ENCODE peak calls at places on chromosomes 5 and 9, in ten cellular contexts. One of them, this sample, is unnamed.
A peak's percentile ranks its signal among the peaks of the same experiment; 100 is the strongest.

GRCh38 chr9:83061036-83061435 is 1.9 kb downstream of the RASEF start:
- DNase-seq in heart left ventricle: no peak
- DNase-seq in testis: no peak
- DNase-seq in left colon: peak; percentile 39
- DNase-seq in activated T-helper 1 cell treated with anti-CD3 and anti-CD28 coated beads, Interleukin-2, amount 50 U/mL, for 16 hours: no peak
- DNase-seq in endothelial cell: no peak
- DNase-seq in C1 segment of cervical spinal cord: no peak
- DNase-seq in stimulated activated CD4-positive, alpha-beta T cell treated with anti-CD3 and anti-CD28 coated beads, Interleukin-12 subunit alpha, Interleukin-12 subunit beta, amount 100 ng/mL, for 4 hours: no peak
- DNase-seq in cardiac muscle cell: no peak
- DNase-seq in upper lobe of right lung: no peak
- DNase-seq in this sample: no peak

GRCh38 chr9:104580562-104580961 is 11.6 kb downstream of the OR13C8 start:
- DNase-seq in cardiac muscle cell: no peak
- DNase-seq in C1 segment of cervical spinal cord: no peak
- DNase-seq in endothelial cell: no peak
- DNase-seq in activated T-helper 1 cell treated with anti-CD3 and anti-CD28 coated beads, Interleukin-2, amount 50 U/mL, for 16 hours: no peak
- DNase-seq in upper lobe of right lung: no peak
- DNase-seq in testis: no peak
- DNase-seq in stimulated activated CD4-positive, alpha-beta T cell treated with anti-CD3 and anti-CD28 coated beads, Interleukin-12 subunit alpha, Interleukin-12 subunit beta, amount 100 ng/mL, for 4 hours: no peak
- DNase-seq in heart left ventricle: no peak
- DNase-seq in left colon: no peak
- DNase-seq in this sample: no peak

GRCh38 chr9:81522721-81523551 is 166.4 kb downstream of the TLE1 start:
- DNase-seq in endothelial cell: no peak
- DNase-seq in C1 segment of cervical spinal cord: no peak
- DNase-seq in testis: no peak
- DNase-seq in heart left ventricle: no peak
- DNase-seq in left colon: no peak
- DNase-seq in cardiac muscle cell: peak; percentile 78
- DNase-seq in stimulated activated CD4-positive, alpha-beta T cell treated with anti-CD3 and anti-CD28 coated beads, Interleukin-12 subunit alpha, Interleukin-12 subunit beta, amount 100 ng/mL, for 4 hours: no peak
- DNase-seq in activated T-helper 1 cell treated with anti-CD3 and anti-CD28 coated beads, Interleukin-2, amount 50 U/mL, for 16 hours: no peak
- DNase-seq in upper lobe of right lung: no peak
- DNase-seq in this sample: no peak

GRCh38 chr5:148156609-148157008 is 11.7 kb upstream of the SPINK14 start:
- DNase-seq in endothelial cell: no peak
- DNase-seq in left colon: no peak
- DNase-seq in C1 segment of cervical spinal cord: no peak
- DNase-seq in heart left ventricle: no peak
- DNase-seq in cardiac muscle cell: no peak
- DNase-seq in stimulated activated CD4-positive, alpha-beta T cell treated with anti-CD3 and anti-CD28 coated beads, Interleukin-12 subunit alpha, Interleukin-12 subunit beta, amount 100 ng/mL, for 4 hours: no peak
- DNase-seq in activated T-helper 1 cell treated with anti-CD3 and anti-CD28 coated beads, Interleukin-2, amount 50 U/mL, for 16 hours: no peak
- DNase-seq in upper lobe of right lung: no peak
- DNase-seq in testis: no peak
- DNase-seq in this sample: no peak

GRCh38 chr5:157544623-157544989 is 31.0 kb downstream of the ADAM19 start:
- DNase-seq in stimulated activated CD4-positive, alpha-beta T cell treated with anti-CD3 and anti-CD28 coated beads, Interleukin-12 subunit alpha, Interleukin-12 subunit beta, amount 100 ng/mL, for 4 hours: no peak
- DNase-seq in cardiac muscle cell: no peak
- DNase-seq in activated T-helper 1 cell treated with anti-CD3 and anti-CD28 coated beads, Interleukin-2, amount 50 U/mL, for 16 hours: no peak
- DNase-seq in left colon: no peak
- DNase-seq in upper lobe of right lung: no peak
- DNase-seq in endothelial cell: no peak
- DNase-seq in C1 segment of cervical spinal cord: no peak
- DNase-seq in testis: no peak
- DNase-seq in heart left ventricle: no peak
- DNase-seq in this sample: no peak

GRCh38 chr9:14183001-14183400 is 130.9 kb downstream of the NFIB start:
- DNase-seq in heart left ventricle: no peak
- DNase-seq in activated T-helper 1 cell treated with anti-CD3 and anti-CD28 coated beads, Interleukin-2, amount 50 U/mL, for 16 hours: no peak
- DNase-seq in testis: no peak
- DNase-seq in stimulated activated CD4-positive, alpha-beta T cell treated with anti-CD3 and anti-CD28 coated beads, Interleukin-12 subunit alpha, Interleukin-12 subunit beta, amount 100 ng/mL, for 4 hours: no peak
- DNase-seq in endothelial cell: no peak
- DNase-seq in upper lobe of right lung: no peak
- DNase-seq in left colon: no peak
- DNase-seq in C1 segment of cervical spinal cord: no peak
- DNase-seq in cardiac muscle cell: no peak
- DNase-seq in this sample: no peak

GRCh38 chr5:149265559-149265958 is 6.1 kb upstream of the AFAP1L1 start:
- DNase-seq in heart left ventricle: no peak
- DNase-seq in endothelial cell: no peak
- DNase-seq in upper lobe of right lung: no peak
- DNase-seq in stimulated activated CD4-positive, alpha-beta T cell treated with anti-CD3 and anti-CD28 coated beads, Interleukin-12 subunit alpha, Interleukin-12 subunit beta, amount 100 ng/mL, for 4 hours: no peak
- DNase-seq in activated T-helper 1 cell treated with anti-CD3 and anti-CD28 coated beads, Interleukin-2, amount 50 U/mL, for 16 hours: no peak
- DNase-seq in cardiac muscle cell: peak; percentile 81
- DNase-seq in testis: no peak
- DNase-seq in left colon: no peak
- DNase-seq in C1 segment of cervical spinal cord: peak; percentile 23
- DNase-seq in this sample: no peak

GRCh38 chr9:115980502-115980901 is 173.1 kb upstream of the PAPPA start:
- DNase-seq in cardiac muscle cell: no peak
- DNase-seq in left colon: no peak
- DNase-seq in activated T-helper 1 cell treated with anti-CD3 and anti-CD28 coated beads, Interleukin-2, amount 50 U/mL, for 16 hours: no peak
- DNase-seq in upper lobe of right lung: no peak
- DNase-seq in heart left ventricle: no peak
- DNase-seq in testis: no peak
- DNase-seq in stimulated activated CD4-positive, alpha-beta T cell treated with anti-CD3 and anti-CD28 coated beads, Interleukin-12 subunit alpha, Interleukin-12 subunit beta, amount 100 ng/mL, for 4 hours: no peak
- DNase-seq in endothelial cell: no peak
- DNase-seq in C1 segment of cervical spinal cord: no peak
- DNase-seq in this sample: no peak

GRCh38 chr9:89891221-89892052 is 286.6 kb downstream of the GADD45G start:
- DNase-seq in testis: peak; percentile 93
- DNase-seq in heart left ventricle: peak; percentile 62
- DNase-seq in upper lobe of right lung: no peak
- DNase-seq in stimulated activated CD4-positive, alpha-beta T cell treated with anti-CD3 and anti-CD28 coated beads, Interleukin-12 subunit alpha, Interleukin-12 subunit beta, amount 100 ng/mL, for 4 hours: no peak
- DNase-seq in cardiac muscle cell: peak; percentile 78
- DNase-seq in endothelial cell: no peak
- DNase-seq in left colon: peak; percentile 73
- DNase-seq in activated T-helper 1 cell treated with anti-CD3 and anti-CD28 coated beads, Interleukin-2, amount 50 U/mL, for 16 hours: no peak
- DNase-seq in C1 segment of cervical spinal cord: peak; percentile 49
- DNase-seq in this sample: peak; percentile 95

GRCh38 chr9:32881948-32882347 is 98.6 kb downstream of the TMEM215 start:
- DNase-seq in stimulated activated CD4-positive, alpha-beta T cell treated with anti-CD3 and anti-CD28 coated beads, Interleukin-12 subunit alpha, Interleukin-12 subunit beta, amount 100 ng/mL, for 4 hours: no peak
- DNase-seq in cardiac muscle cell: no peak
- DNase-seq in left colon: no peak
- DNase-seq in upper lobe of right lung: no peak
- DNase-seq in endothelial cell: no peak
- DNase-seq in heart left ventricle: no peak
- DNase-seq in testis: no peak
- DNase-seq in C1 segment of cervical spinal cord: no peak
- DNase-seq in activated T-helper 1 cell treated with anti-CD3 and anti-CD28 coated beads, Interleukin-2, amount 50 U/mL, for 16 hours: no peak
- DNase-seq in this sample: no peak

GRCh38 chr9:131788851-131789250 is 49.0 kb upstream of the RAPGEF1 start:
- DNase-seq in cardiac muscle cell: no peak
- DNase-seq in testis: no peak
- DNase-seq in heart left ventricle: no peak
- DNase-seq in endothelial cell: no peak
- DNase-seq in stimulated activated CD4-positive, alpha-beta T cell treated with anti-CD3 and anti-CD28 coated beads, Interleukin-12 subunit alpha, Interleukin-12 subunit beta, amount 100 ng/mL, for 4 hours: no peak
- DNase-seq in left colon: no peak
- DNase-seq in activated T-helper 1 cell treated with anti-CD3 and anti-CD28 coated beads, Interleukin-2, amount 50 U/mL, for 16 hours: no peak
- DNase-seq in C1 segment of cervical spinal cord: no peak
- DNase-seq in upper lobe of right lung: no peak
- DNase-seq in this sample: no peak

GRCh38 chr5:33401482-33402390 is 39.0 kb upstream of the TARS1 start:
- DNase-seq in cardiac muscle cell: peak; percentile 46
- DNase-seq in testis: no peak
- DNase-seq in stimulated activated CD4-positive, alpha-beta T cell treated with anti-CD3 and anti-CD28 coated beads, Interleukin-12 subunit alpha, Interleukin-12 subunit beta, amount 100 ng/mL, for 4 hours: no peak
- DNase-seq in C1 segment of cervical spinal cord: no peak
- DNase-seq in left colon: no peak
- DNase-seq in heart left ventricle: no peak
- DNase-seq in upper lobe of right lung: no peak
- DNase-seq in activated T-helper 1 cell treated with anti-CD3 and anti-CD28 coated beads, Interleukin-2, amount 50 U/mL, for 16 hours: no peak
- DNase-seq in endothelial cell: peak; percentile 8
- DNase-seq in this sample: no peak

GRCh38 chr5:138965631-138966030 is 90.5 kb upstream of the LRRTM2 start:
- DNase-seq in testis: no peak
- DNase-seq in stimulated activated CD4-positive, alpha-beta T cell treated with anti-CD3 and anti-CD28 coated beads, Interleukin-12 subunit alpha, Interleukin-12 subunit beta, amount 100 ng/mL, for 4 hours: no peak
- DNase-seq in left colon: no peak
- DNase-seq in cardiac muscle cell: no peak
- DNase-seq in heart left ventricle: no peak
- DNase-seq in upper lobe of right lung: peak; percentile 2
- DNase-seq in endothelial cell: no peak
- DNase-seq in activated T-helper 1 cell treated with anti-CD3 and anti-CD28 coated beads, Interleukin-2, amount 50 U/mL, for 16 hours: no peak
- DNase-seq in C1 segment of cervical spinal cord: no peak
- DNase-seq in this sample: no peak

GRCh38 chr9:136754626-136755284 is 3.3 kb downstream of the LCN8 start:
- DNase-seq in stimulated activated CD4-positive, alpha-beta T cell treated with anti-CD3 and anti-CD28 coated beads, Interleukin-12 subunit alpha, Interleukin-12 subunit beta, amount 100 ng/mL, for 4 hours: no peak
- DNase-seq in heart left ventricle: no peak
- DNase-seq in testis: no peak
- DNase-seq in upper lobe of right lung: no peak
- DNase-seq in cardiac muscle cell: no peak
- DNase-seq in C1 segment of cervical spinal cord: no peak
- DNase-seq in activated T-helper 1 cell treated with anti-CD3 and anti-CD28 coated beads, Interleukin-2, amount 50 U/mL, for 16 hours: no peak
- DNase-seq in endothelial cell: no peak
- DNase-seq in left colon: no peak
- DNase-seq in this sample: no peak

GRCh38 chr9:5608298-5609254 is 20.3 kb upstream of the RIC1 start:
- DNase-seq in cardiac muscle cell: peak; percentile 20
- DNase-seq in endothelial cell: no peak
- DNase-seq in stimulated activated CD4-positive, alpha-beta T cell treated with anti-CD3 and anti-CD28 coated beads, Interleukin-12 subunit alpha, Interleukin-12 subunit beta, amount 100 ng/mL, for 4 hours: no peak
- DNase-seq in heart left ventricle: no peak
- DNase-seq in left colon: no peak
- DNase-seq in upper lobe of right lung: no peak
- DNase-seq in activated T-helper 1 cell treated with anti-CD3 and anti-CD28 coated beads, Interleukin-2, amount 50 U/mL, for 16 hours: no peak
- DNase-seq in C1 segment of cervical spinal cord: no peak
- DNase-seq in testis: no peak
- DNase-seq in this sample: no peak

GRCh38 chr5:76742586-76742985 is 26.7 kb downstream of the F2R start:
- DNase-seq in heart left ventricle: no peak
- DNase-seq in upper lobe of right lung: no peak
- DNase-seq in left colon: no peak
- DNase-seq in stimulated activated CD4-positive, alpha-beta T cell treated with anti-CD3 and anti-CD28 coated beads, Interleukin-12 subunit alpha, Interleukin-12 subunit beta, amount 100 ng/mL, for 4 hours: no peak
- DNase-seq in testis: no peak
- DNase-seq in activated T-helper 1 cell treated with anti-CD3 and anti-CD28 coated beads, Interleukin-2, amount 50 U/mL, for 16 hours: no peak
- DNase-seq in C1 segment of cervical spinal cord: no peak
- DNase-seq in endothelial cell: no peak
- DNase-seq in cardiac muscle cell: peak; percentile 62
- DNase-seq in this sample: no peak

GRCh38 chr5:4086081-4086480 is 490.4 kb downstream of the IRX1 start:
- DNase-seq in testis: no peak
- DNase-seq in upper lobe of right lung: no peak
- DNase-seq in stimulated activated CD4-positive, alpha-beta T cell treated with anti-CD3 and anti-CD28 coated beads, Interleukin-12 subunit alpha, Interleukin-12 subunit beta, amount 100 ng/mL, for 4 hours: no peak
- DNase-seq in left colon: no peak
- DNase-seq in heart left ventricle: no peak
- DNase-seq in cardiac muscle cell: no peak
- DNase-seq in activated T-helper 1 cell treated with anti-CD3 and anti-CD28 coated beads, Interleukin-2, amount 50 U/mL, for 16 hours: no peak
- DNase-seq in C1 segment of cervical spinal cord: no peak
- DNase-seq in endothelial cell: no peak
- DNase-seq in this sample: no peak

GRCh38 chr9:91220021-91220420 is 141.7 kb downstream of the AUH start:
- DNase-seq in activated T-helper 1 cell treated with anti-CD3 and anti-CD28 coated beads, Interleukin-2, amount 50 U/mL, for 16 hours: no peak
- DNase-seq in endothelial cell: no peak
- DNase-seq in upper lobe of right lung: no peak
- DNase-seq in heart left ventricle: no peak
- DNase-seq in left colon: no peak
- DNase-seq in C1 segment of cervical spinal cord: no peak
- DNase-seq in testis: no peak
- DNase-seq in stimulated activated CD4-positive, alpha-beta T cell treated with anti-CD3 and anti-CD28 coated beads, Interleukin-12 subunit alpha, Interleukin-12 subunit beta, amount 100 ng/mL, for 4 hours: no peak
- DNase-seq in cardiac muscle cell: no peak
- DNase-seq in this sample: no peak

GRCh38 chr5:150895431-150896428 is 9.1 kb downstream of the ZNF300 start:
- DNase-seq in heart left ventricle: no peak
- DNase-seq in cardiac muscle cell: no peak
- DNase-seq in testis: no peak
- DNase-seq in endothelial cell: no peak
- DNase-seq in upper lobe of right lung: no peak
- DNase-seq in activated T-helper 1 cell treated with anti-CD3 and anti-CD28 coated beads, Interleukin-2, amount 50 U/mL, for 16 hours: no peak
- DNase-seq in C1 segment of cervical spinal cord: no peak
- DNase-seq in left colon: no peak
- DNase-seq in stimulated activated CD4-positive, alpha-beta T cell treated with anti-CD3 and anti-CD28 coated beads, Interleukin-12 subunit alpha, Interleukin-12 subunit beta, amount 100 ng/mL, for 4 hours: no peak
- DNase-seq in this sample: no peak

GRCh38 chr5:61943718-61944117 is 362.3 kb upstream of the KIF2A start:
- DNase-seq in upper lobe of right lung: no peak
- DNase-seq in C1 segment of cervical spinal cord: no peak
- DNase-seq in stimulated activated CD4-positive, alpha-beta T cell treated with anti-CD3 and anti-CD28 coated beads, Interleukin-12 subunit alpha, Interleukin-12 subunit beta, amount 100 ng/mL, for 4 hours: no peak
- DNase-seq in testis: no peak
- DNase-seq in left colon: no peak
- DNase-seq in activated T-helper 1 cell treated with anti-CD3 and anti-CD28 coated beads, Interleukin-2, amount 50 U/mL, for 16 hours: no peak
- DNase-seq in endothelial cell: no peak
- DNase-seq in cardiac muscle cell: no peak
- DNase-seq in heart left ventricle: no peak
- DNase-seq in this sample: no peak

GRCh38 chr5:77960863-77961396 is 184.8 kb upstream of the TBCA start:
- DNase-seq in left colon: no peak
- DNase-seq in activated T-helper 1 cell treated with anti-CD3 and anti-CD28 coated beads, Interleukin-2, amount 50 U/mL, for 16 hours: no peak
- DNase-seq in cardiac muscle cell: no peak
- DNase-seq in stimulated activated CD4-positive, alpha-beta T cell treated with anti-CD3 and anti-CD28 coated beads, Interleukin-12 subunit alpha, Interleukin-12 subunit beta, amount 100 ng/mL, for 4 hours: no peak
- DNase-seq in endothelial cell: no peak
- DNase-seq in heart left ventricle: no peak
- DNase-seq in testis: no peak
- DNase-seq in C1 segment of cervical spinal cord: no peak
- DNase-seq in upper lobe of right lung: no peak
- DNase-seq in this sample: no peak

GRCh38 chr9:127182901-127183746 is 60.7 kb upstream of the ANGPTL2 start:
- DNase-seq in endothelial cell: no peak
- DNase-seq in C1 segment of cervical spinal cord: no peak
- DNase-seq in stimulated activated CD4-positive, alpha-beta T cell treated with anti-CD3 and anti-CD28 coated beads, Interleukin-12 subunit alpha, Interleukin-12 subunit beta, amount 100 ng/mL, for 4 hours: no peak
- DNase-seq in left colon: no peak
- DNase-seq in upper lobe of right lung: peak; percentile 50
- DNase-seq in testis: no peak
- DNase-seq in heart left ventricle: no peak
- DNase-seq in cardiac muscle cell: no peak
- DNase-seq in activated T-helper 1 cell treated with anti-CD3 and anti-CD28 coated beads, Interleukin-2, amount 50 U/mL, for 16 hours: no peak
- DNase-seq in this sample: peak; percentile 57

GRCh38 chr5:40045429-40045828 is 620.6 kb upstream of the DAB2 start:
- DNase-seq in heart left ventricle: no peak
- DNase-seq in left colon: no peak
- DNase-seq in C1 segment of cervical spinal cord: no peak
- DNase-seq in upper lobe of right lung: no peak
- DNase-seq in endothelial cell: no peak
- DNase-seq in stimulated activated CD4-positive, alpha-beta T cell treated with anti-CD3 and anti-CD28 coated beads, Interleukin-12 subunit alpha, Interleukin-12 subunit beta, amount 100 ng/mL, for 4 hours: no peak
- DNase-seq in cardiac muscle cell: no peak
- DNase-seq in activated T-helper 1 cell treated with anti-CD3 and anti-CD28 coated beads, Interleukin-2, amount 50 U/mL, for 16 hours: no peak
- DNase-seq in testis: no peak
- DNase-seq in this sample: no peak

GRCh38 chr9:70113403-70114022 is 69.9 kb downstream of the MAMDC2 start:
- DNase-seq in heart left ventricle: peak; percentile 34
- DNase-seq in C1 segment of cervical spinal cord: peak; percentile 38
- DNase-seq in endothelial cell: peak; percentile 51
- DNase-seq in activated T-helper 1 cell treated with anti-CD3 and anti-CD28 coated beads, Interleukin-2, amount 50 U/mL, for 16 hours: no peak
- DNase-seq in testis: peak; percentile 80
- DNase-seq in left colon: peak; percentile 29
- DNase-seq in upper lobe of right lung: no peak
- DNase-seq in stimulated activated CD4-positive, alpha-beta T cell treated with anti-CD3 and anti-CD28 coated beads, Interleukin-12 subunit alpha, Interleukin-12 subunit beta, amount 100 ng/mL, for 4 hours: peak; percentile 5
- DNase-seq in cardiac muscle cell: peak; percentile 79
- DNase-seq in this sample: peak; percentile 78

GRCh38 chr5:33891731-33892418 is at the start of gene ADAMTS12:
- DNase-seq in endothelial cell: peak; percentile 34
- DNase-seq in left colon: no peak
- DNase-seq in upper lobe of right lung: peak; percentile 68
- DNase-seq in testis: peak; percentile 47
- DNase-seq in heart left ventricle: peak; percentile 70
- DNase-seq in C1 segment of cervical spinal cord: peak; percentile 40
- DNase-seq in cardiac muscle cell: peak; percentile 86
- DNase-seq in stimulated activated CD4-positive, alpha-beta T cell treated with anti-CD3 and anti-CD28 coated beads, Interleukin-12 subunit alpha, Interleukin-12 subunit beta, amount 100 ng/mL, for 4 hours: no peak
- DNase-seq in activated T-helper 1 cell treated with anti-CD3 and anti-CD28 coated beads, Interleukin-2, amount 50 U/mL, for 16 hours: no peak
- DNase-seq in this sample: peak; percentile 77

GRCh38 chr5:57317341-57317740 is 143.5 kb downstream of the GPBP1 start:
- DNase-seq in cardiac muscle cell: peak; percentile 58
- DNase-seq in testis: no peak
- DNase-seq in upper lobe of right lung: no peak
- DNase-seq in activated T-helper 1 cell treated with anti-CD3 and anti-CD28 coated beads, Interleukin-2, amount 50 U/mL, for 16 hours: no peak
- DNase-seq in C1 segment of cervical spinal cord: no peak
- DNase-seq in heart left ventricle: no peak
- DNase-seq in left colon: no peak
- DNase-seq in endothelial cell: no peak
- DNase-seq in stimulated activated CD4-positive, alpha-beta T cell treated with anti-CD3 and anti-CD28 coated beads, Interleukin-12 subunit alpha, Interleukin-12 subunit beta, amount 100 ng/mL, for 4 hours: no peak
- DNase-seq in this sample: no peak

GRCh38 chr9:124133752-124134151 is 122.2 kb downstream of the LHX2 start:
- DNase-seq in testis: peak; percentile 56
- DNase-seq in left colon: peak; percentile 40
- DNase-seq in heart left ventricle: no peak
- DNase-seq in activated T-helper 1 cell treated with anti-CD3 and anti-CD28 coated beads, Interleukin-2, amount 50 U/mL, for 16 hours: no peak
- DNase-seq in endothelial cell: peak; percentile 53
- DNase-seq in stimulated activated CD4-positive, alpha-beta T cell treated with anti-CD3 and anti-CD28 coated beads, Interleukin-12 subunit alpha, Interleukin-12 subunit beta, amount 100 ng/mL, for 4 hours: no peak
- DNase-seq in C1 segment of cervical spinal cord: peak; percentile 13
- DNase-seq in cardiac muscle cell: peak; percentile 69
- DNase-seq in upper lobe of right lung: peak; percentile 76
- DNase-seq in this sample: no peak

GRCh38 chr9:26870292-26870691 is 22.3 kb downstream of the CAAP1 start:
- DNase-seq in endothelial cell: no peak
- DNase-seq in testis: no peak
- DNase-seq in activated T-helper 1 cell treated with anti-CD3 and anti-CD28 coated beads, Interleukin-2, amount 50 U/mL, for 16 hours: no peak
- DNase-seq in heart left ventricle: no peak
- DNase-seq in stimulated activated CD4-positive, alpha-beta T cell treated with anti-CD3 and anti-CD28 coated beads, Interleukin-12 subunit alpha, Interleukin-12 subunit beta, amount 100 ng/mL, for 4 hours: no peak
- DNase-seq in left colon: no peak
- DNase-seq in cardiac muscle cell: peak; percentile 13
- DNase-seq in upper lobe of right lung: no peak
- DNase-seq in C1 segment of cervical spinal cord: no peak
- DNase-seq in this sample: no peak